ENCODE peak calls at places on chromosomes 7 and 10, in seven cellular contexts. M is K562, C is HepG2, L is A549, D is SK-N-SH, E is HCT116, U is GM12878. S is an unnamed sample.
A peak's percentile ranks its signal among the peaks of the same experiment; 100 is the strongest.

GRCh38 chr10:95480102-95480900 is 80.9 kb downstream of the SORBS1 start:
- DNase-seq in E (no peak), U (no peak), M (peak; percentile 19), D (no peak), L (no peak), C (no peak), S (no peak)

GRCh38 chr7:126574276-126574675 is 678.5 kb downstream of the GRM8 start:
- DNase-seq in M (no peak), C (no peak), L (peak; percentile 7), U (no peak), E (no peak), D (no peak), S (no peak)

GRCh38 chr10:89795840-89796239 is 94.5 kb downstream of the KIF20B start:
- DNase-seq in D (no peak), U (no peak), L (no peak), M (no peak), E (no peak), C (no peak), S (no peak)

GRCh38 chr7:123824754-123825067 is 20.3 kb upstream of the HYAL4 start:
- DNase-seq in E (no peak), C (peak; percentile 55), M (no peak), L (no peak), U (no peak), D (no peak), S (no peak)

GRCh38 chr7:106375499-106375898 is 90.7 kb upstream of the NAMPT start:
- DNase-seq in L (no peak), C (no peak), M (no peak), D (no peak), E (no peak), U (no peak), S (no peak)

GRCh38 chr10:34824870-34825269 is 9.8 kb upstream of the PARD3 start:
- DNase-seq in E (no peak), U (no peak), M (no peak), C (no peak), L (no peak), D (peak; percentile 38), S (peak; percentile 38)

GRCh38 chr10:61325596-61325995 is 127.6 kb downstream of the TMEM26 start:
- DNase-seq in M (no peak), D (no peak), C (no peak), E (no peak), L (no peak), U (no peak), S (no peak)

GRCh38 chr10:119453313-119453712 is 89.2 kb downstream of the RGS10 start:
- DNase-seq in D (no peak), C (no peak), E (no peak), U (no peak), L (no peak), M (no peak), S (no peak)

GRCh38 chr7:55534262-55534915 is 37.9 kb downstream of the VOPP1 start:
- DNase-seq in E (no peak), C (peak; percentile 30), U (peak; percentile 99), L (no peak), D (no peak), M (no peak), S (no peak)

GRCh38 chr10:104293021-104293420 is 24.0 kb downstream of the GSTO2 start:
- DNase-seq in U (no peak), D (no peak), M (no peak), L (no peak), E (no peak), C (no peak), S (no peak)

GRCh38 chr10:6669269-6669859 is 89.3 kb upstream of the PRKCQ start:
- DNase-seq in U (no peak), C (peak; percentile 14), L (peak; percentile 38), E (peak; percentile 44), D (peak; percentile 28), M (peak; percentile 42), S (peak; percentile 77)

GRCh38 chr10:78397796-78398195 is 364.1 kb downstream of the RPS24 start:
- DNase-seq in M (no peak), C (no peak), L (no peak), D (no peak), E (no peak), U (no peak), S (no peak)

GRCh38 chr7:11458736-11459483 is 373.1 kb downstream of the THSD7A start:
- DNase-seq in L (peak; percentile 5), E (no peak), U (no peak), D (no peak), C (no peak), M (no peak), S (no peak)

GRCh38 chr7:13727279-13727678 is 262.2 kb downstream of the ETV1 start:
- DNase-seq in U (no peak), E (no peak), L (no peak), M (no peak), C (no peak), D (no peak), S (no peak)

GRCh38 chr7:96120856-96121255 is 201.0 kb downstream of the SLC25A13 start:
- DNase-seq in C (no peak), U (no peak), L (no peak), D (peak; percentile 26), E (no peak), M (no peak), S (no peak)

GRCh38 chr7:8206950-8207349 is 55.0 kb downstream of the ICA1 start:
- DNase-seq in L (no peak), M (no peak), C (no peak), E (no peak), D (no peak), U (no peak), S (peak; percentile 41)

GRCh38 chr7:144834516-144835165 is 1.2 kb downstream of the TPK1 start:
- DNase-seq in U (peak; percentile 23), E (no peak), C (no peak), D (peak; percentile 39), M (peak; percentile 47), L (no peak), S (peak; percentile 21)

GRCh38 chr7:80018941-80019808 is 115.5 kb upstream of the GNAI1 start:
- DNase-seq in L (peak; percentile 54), D (peak; percentile 80), E (peak; percentile 54), M (peak; percentile 62), U (no peak), C (peak; percentile 43), S (peak; percentile 81)

GRCh38 chr10:61397175-61397986 is 55.8 kb downstream of the TMEM26 start:
- DNase-seq in M (no peak), C (no peak), L (no peak), U (no peak), D (no peak), E (no peak), S (no peak)

DNA sequence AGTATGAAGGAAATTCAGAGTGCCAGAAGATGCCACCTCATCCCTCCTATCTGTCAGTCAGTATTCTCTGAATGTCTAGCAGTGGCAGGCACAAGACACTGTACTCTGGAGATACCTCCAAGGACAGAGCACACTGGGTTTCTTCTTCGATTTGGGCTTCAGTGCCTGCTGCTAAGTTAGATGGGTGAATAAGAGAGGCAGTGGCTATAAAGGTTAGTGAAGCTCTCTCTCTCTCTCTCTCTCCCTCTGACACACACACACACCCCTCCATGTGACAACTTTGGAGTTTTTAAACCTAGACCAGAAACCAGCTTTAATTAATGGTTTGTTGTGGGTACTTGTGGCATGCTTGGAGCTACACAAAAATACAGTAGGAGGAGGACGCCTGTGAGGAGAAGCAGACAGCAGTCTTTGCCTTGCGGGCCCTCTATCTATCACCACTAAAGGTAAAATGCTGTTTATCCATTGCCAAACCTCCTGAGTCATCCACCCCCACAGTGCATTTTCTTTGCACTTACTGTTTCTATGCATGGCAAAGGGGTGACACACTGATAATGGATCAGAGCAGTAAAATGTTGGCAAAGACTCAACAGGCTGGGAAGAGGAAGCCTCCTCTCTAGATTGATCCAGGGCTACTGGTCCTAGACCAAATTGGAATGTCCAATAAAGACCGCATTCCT is 102.5 kb downstream of the TRIL start:
- DNase-seq in D (no peak), C (peak; percentile 70), M (peak; percentile 15), U (no peak), E (peak; percentile 92), L (peak; percentile 71), S (no peak)
- TF ChIP-seq REST in D (peak; percentile 76), C (no peak), M (no peak), U (no peak), E (no peak), L (no peak), S (no peak)

GRCh38 chr10:44278669-44279337 is 106.1 kb downstream of the CXCL12 start:
- DNase-seq in M (no peak), C (no peak), U (no peak), L (peak; percentile 4), E (no peak), D (peak; percentile 62), S (no peak)

GRCh38 chr10:44281089-44281613 is 103.7 kb downstream of the CXCL12 start:
- DNase-seq in M (no peak), E (no peak), L (no peak), D (no peak), C (no peak), U (no peak), S (no peak)

GRCh38 chr10:44280615-44281014 is 104.3 kb downstream of the CXCL12 start:
- DNase-seq in D (no peak), M (no peak), C (no peak), U (no peak), E (no peak), L (no peak), S (no peak)

GRCh38 chr10:44279376-44279775 is 105.5 kb downstream of the CXCL12 start:
- DNase-seq in L (no peak), D (no peak), C (no peak), M (no peak), U (no peak), E (no peak), S (no peak)

GRCh38 chr10:44280211-44280610 is 104.7 kb downstream of the CXCL12 start:
- DNase-seq in E (no peak), L (no peak), U (no peak), M (no peak), D (no peak), C (no peak), S (no peak)
- H3K4me2 ChIP-seq in E (no peak overlapping the region), L (no peak overlapping the region), U (no peak overlapping the region), M (no peak overlapping the region), D (no peak overlapping the region), C (no peak overlapping the region), S (no peak overlapping the region)

DNA sequence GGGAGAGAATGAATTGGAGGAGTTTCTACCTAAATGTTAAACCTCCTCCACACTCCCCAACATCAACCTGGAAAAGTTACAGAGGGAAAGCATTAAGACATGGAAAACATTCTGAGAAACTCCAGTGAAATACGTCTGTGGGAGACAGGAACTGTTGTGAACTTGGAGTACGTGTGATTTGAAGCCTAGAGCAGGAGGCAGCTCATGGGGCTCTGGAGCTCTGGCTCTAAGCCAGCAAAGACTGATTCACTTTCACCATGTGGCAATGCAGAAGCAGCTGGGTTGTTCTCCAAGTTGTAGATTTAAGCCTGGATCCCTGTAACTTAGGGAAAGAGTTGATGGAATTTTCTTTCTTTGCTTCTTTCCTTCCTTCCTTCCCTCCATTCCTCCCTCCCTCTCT is 503.2 kb downstream of the NRG3 start:
- DNase-seq in U (no peak), E (no peak), D (peak; percentile 42), C (no peak), L (no peak), M (no peak), S (no peak)
- TF ChIP-seq REST in U (no peak), E (no peak), D (no peak), C (no peak), L (no peak), M (no peak), S (no peak)

DNA sequence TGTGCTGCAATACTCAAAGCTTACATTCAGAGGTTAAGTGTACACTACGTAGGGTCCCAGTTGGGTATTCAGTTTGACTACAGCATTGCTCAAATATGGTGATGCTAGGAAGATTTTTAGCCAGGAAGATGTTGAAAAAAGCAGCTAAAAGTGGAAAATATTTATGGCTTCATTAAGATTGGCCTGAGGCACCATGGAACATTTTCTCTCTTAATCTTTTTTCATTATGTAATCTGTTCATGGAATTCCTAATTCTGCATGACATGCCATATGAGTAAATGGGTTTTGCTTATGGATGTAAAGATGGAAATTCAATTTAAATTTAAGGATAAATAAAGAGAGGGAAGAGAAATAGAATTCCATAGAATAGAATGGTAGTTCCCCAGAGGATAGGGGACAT is 71.9 kb upstream of the ABCB5 start:
- DNase-seq in D (no peak), M (no peak), C (no peak), U (no peak), E (no peak), L (no peak), S (no peak)
- H3K4me2 ChIP-seq in D (no peak overlapping the region), M (no peak overlapping the region), C (no peak overlapping the region), U (no peak overlapping the region), E (no peak overlapping the region), L (no peak overlapping the region), S (no peak overlapping the region)

S was measured in GM23338.